ENCODE peak calls at places on chromosomes 7 and 10, in nine cellular contexts. L is cardiac muscle cell, H is psoas muscle, G is fibroblast of the aortic adventitia, W is heart right ventricle, R is GM10248, M is astrocyte, D is Peyer's patch, Q is brain microvascular endothelial cell. Y is an unnamed sample.

GRCh38 chr7:96322847-96323461 is 1.1 kb upstream of the SLC25A13 start:
- DNase-seq in Q (no peak), D (no peak), H (no peak), W (no peak), M (no peak), L (no peak), G (no peak), R (no peak), Y (no peak)

GRCh38 chr7:87330316-87330715 is 15.1 kb upstream of the CROT start:
- DNase-seq in M (no peak), W (no peak), Q (no peak), D (no peak), L (no peak), G (no peak), H (no peak), R (no peak), Y (no peak)

GRCh38 chr7:99139031-99139430 is 4.9 kb downstream of the SMURF1 start:
- DNase-seq in G (peak; percentile 74), R (no peak), D (no peak), L (peak; percentile 57), W (no peak), M (peak; percentile 65), Q (no peak), H (no peak), Y (no peak)

GRCh38 chr7:132784406-132784805 is 208.1 kb upstream of the PLXNA4 start:
- DNase-seq in H (no peak), D (no peak), W (no peak), L (no peak), G (no peak), R (no peak), Q (no peak), M (no peak), Y (no peak)

GRCh38 chr7:42096681-42097637 is 140.1 kb downstream of the GLI3 start:
- DNase-seq in L (peak; percentile 94), H (peak; percentile 41), R (no peak), M (peak; percentile 79), Q (no peak), D (no peak), G (peak; percentile 97), W (peak; percentile 61), Y (peak; percentile 47)

GRCh38 chr10:12348341-12348869 is 942 bp upstream of the CAMK1D start:
- DNase-seq in W (no peak), M (no peak), R (no peak), G (no peak), D (no peak), Q (no peak), L (no peak), H (no peak), Y (no peak)

GRCh38 chr7:41188163-41189130 is 514.4 kb downstream of the INHBA start:
- DNase-seq in H (no peak), R (no peak), Q (peak; percentile 49), L (peak; percentile 27), M (peak; percentile 91), D (no peak), G (peak; percentile 85), W (no peak), Y (peak; percentile 81)

GRCh38 chr7:73435471-73436009 is 2.0 kb downstream of the FZD9 start:
- DNase-seq in W (no peak), G (no peak), H (no peak), R (no peak), Q (no peak), D (no peak), M (no peak), L (no peak), Y (no peak)

GRCh38 chr10:110793128-110793812 is 78.5 kb upstream of the PDCD4 start:
- DNase-seq in D (no peak), M (no peak), G (no peak), L (no peak), H (no peak), W (no peak), Q (no peak), R (no peak), Y (no peak)

GRCh38 chr7:18503068-18503859 is 7.7 kb downstream of the HDAC9 start:
- DNase-seq in D (no peak), Q (no peak), W (no peak), H (no peak), L (no peak), M (peak; percentile 55), R (no peak), G (no peak), Y (no peak)

GRCh38 chr10:104035107-104035816 is 50.4 kb downstream of the COL17A1 start:
- DNase-seq in D (no peak), H (no peak), G (no peak), W (no peak), R (no peak), M (no peak), L (no peak), Q (no peak), Y (no peak)

GRCh38 chr7:128214463-128214862 is 26.6 kb upstream of the LEP start:
- DNase-seq in M (no peak), D (no peak), H (no peak), G (no peak), Q (no peak), R (no peak), L (no peak), W (no peak), Y (no peak)

GRCh38 chr10:1648648-1649047 is 88.7 kb downstream of the ADARB2 start:
- DNase-seq in W (no peak), Q (no peak), L (no peak), H (no peak), D (no peak), R (no peak), M (no peak), G (no peak), Y (no peak)

GRCh38 chr7:20407585-20408466 is 77.1 kb downstream of the ITGB8 start:
- DNase-seq in W (peak; percentile 69), Q (peak; percentile 12), M (peak; percentile 68), L (peak; percentile 85), H (no peak), D (no peak), G (peak; percentile 81), R (no peak), Y (peak; percentile 25)

GRCh38 chr10:11355625-11356024 is 255.8 kb downstream of the USP6NL start:
- DNase-seq in M (no peak), W (no peak), D (no peak), G (no peak), Q (no peak), H (no peak), R (no peak), L (no peak), Y (no peak)

GRCh38 chr10:124351481-124352220 is 67.1 kb downstream of the OAT start:
- DNase-seq in Q (no peak), L (no peak), H (no peak), G (no peak), D (no peak), M (no peak), R (no peak), W (peak; percentile 62), Y (no peak)

GRCh38 chr10:3524086-3524960 is 260.7 kb downstream of the KLF6 start:
- DNase-seq in M (no peak), L (no peak), R (no peak), W (no peak), G (peak; percentile 35), D (no peak), Q (no peak), H (no peak), Y (no peak)
- TF ChIP-seq CTCF in M (no peak), L (no peak), R (no peak), W (no peak), G (no peak), D (peak; percentile 14), Q (no peak), H (no peak), Y (no peak)

GRCh38 chr7:12686234-12686893 is 1.1 kb upstream of the ARL4A start:
- DNase-seq in G (peak; percentile 80), D (peak; percentile 99), W (peak; percentile 93), M (peak; percentile 83), R (peak; percentile 88), H (peak; percentile 91), Q (peak; percentile 79), L (peak; percentile 94), Y (no peak)

GRCh38 chr7:12685550-12685949 is 1.9 kb upstream of the ARL4A start:
- DNase-seq in Q (peak; percentile 39), R (no peak), M (peak; percentile 23), G (peak; percentile 52), L (peak; percentile 71), H (no peak), W (peak; percentile 19), D (no peak), Y (no peak)

GRCh38 chr7:12684733-12685132 is 2.7 kb upstream of the ARL4A start:
- DNase-seq in Q (no peak), G (no peak), M (no peak), W (no peak), D (no peak), R (no peak), H (no peak), L (no peak), Y (no peak)

GRCh38 chr7:12686894-12687212 is 580 bp upstream of the ARL4A start:
- DNase-seq in H (no peak), G (no peak), Q (no peak), L (no peak), R (no peak), M (no peak), D (no peak), W (no peak), Y (no peak)

GRCh38 chr7:12687213-12688171 is at the start of gene ARL4A:
- DNase-seq in H (peak; percentile 98), M (peak; percentile 93), Q (peak; percentile 99), W (peak; percentile 97), R (peak; percentile 87), G (peak; percentile 98), L (peak; percentile 99), D (peak; percentile 99), Y (peak; percentile 86)
- TF ChIP-seq CTCF in H (peak; percentile 11), M (no peak), Q (peak; percentile 52), W (no peak), R (peak; percentile 12), G (peak; percentile 45), L (peak; percentile 37), D (peak; percentile 81), Y (peak; percentile 55)

DNA sequence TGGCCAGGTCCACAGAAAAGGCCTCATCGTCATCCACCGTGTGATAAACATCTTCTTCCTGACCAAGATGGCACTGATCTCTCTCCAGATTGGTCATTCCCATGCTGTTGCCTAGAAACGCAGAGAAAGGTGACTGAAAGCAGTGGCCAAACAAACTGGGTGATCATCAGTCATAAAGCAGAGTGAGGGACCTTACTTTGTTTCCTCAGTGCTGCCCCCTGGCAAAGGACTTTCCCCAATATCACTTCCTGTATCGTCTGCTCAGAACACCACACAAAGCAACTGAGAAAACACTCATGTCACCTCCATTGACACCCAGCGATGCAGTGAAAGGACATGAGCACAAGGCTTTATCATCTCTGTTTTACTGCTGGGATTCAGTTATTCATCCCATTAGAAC is 40.0 kb upstream of the TM9SF3 start:
- DNase-seq in H (no peak), D (no peak), Q (no peak), R (no peak), M (no peak), G (no peak), L (no peak), W (no peak), Y (no peak)
- TF ChIP-seq CTCF in H (no peak), D (no peak), Q (peak; percentile 35), R (no peak), M (peak; percentile 6), G (no peak), L (no peak), W (no peak), Y (no peak)

DNA sequence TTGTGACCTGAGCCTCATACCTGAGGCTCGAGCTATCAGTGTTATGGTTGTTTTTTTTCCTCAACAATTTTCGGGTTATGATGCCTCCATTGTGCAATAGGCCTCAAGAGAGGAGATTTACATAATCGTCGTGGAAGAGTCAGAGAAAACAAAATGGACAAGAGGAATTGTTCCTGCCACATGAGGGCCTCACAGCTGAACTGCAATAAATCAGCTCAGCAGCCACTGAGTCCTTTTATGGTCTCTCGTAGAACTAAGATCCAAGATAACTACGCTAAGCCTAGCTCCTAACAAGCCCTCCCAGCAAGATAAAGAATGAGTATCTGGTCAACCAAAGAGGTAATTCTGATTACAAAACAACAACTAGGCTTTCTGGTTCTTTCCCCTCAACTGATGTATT is 336.8 kb downstream of the WDR11 start:
- DNase-seq in W (no peak), D (no peak), H (no peak), L (peak; percentile 24), R (no peak), G (no peak), Q (no peak), M (no peak), Y (no peak)
- TF ChIP-seq CTCF in W (no peak), D (peak; percentile 69), H (no peak), L (no peak), R (no peak), G (no peak), Q (no peak), M (no peak), Y (no peak)